ENCODE peak calls at places on chromosomes 13 and 19, in seven cellular contexts. N is activated CD4-positive, CD25-positive, alpha-beta regulatory T cell; W is pancreas; H is IMR-90; U is NCI-H774; B is RWPE1; Z is omental fat pad. O is an unnamed sample.

GRCh38 chr19:54364775-54365257 is at the start of gene LAIR1:
- DNase-seq in U (no peak), Z (no peak), B (no peak), N (peak), H (no peak), W (no peak), O (no peak)

GRCh38 chr19:4633140-4633967 is 6.0 kb upstream of the TNFAIP8L1 start:
- DNase-seq in Z (no peak), W (peak), H (peak), U (peak), N (no peak), B (peak), O (peak)

GRCh38 chr13:30892966-30893365 is 13.1 kb upstream of the MEDAG start:
- DNase-seq in B (no peak), N (no peak), W (no peak), U (no peak), H (peak), Z (no peak), O (peak)

GRCh38 chr19:30221176-30221575 is 151.0 kb upstream of the ZNF536 start:
- DNase-seq in Z (no peak), W (no peak), N (no peak), H (no peak), U (no peak), B (no peak), O (no peak)

GRCh38 chr19:1353144-1353543 is 30.6 kb upstream of the NDUFS7 start:
- DNase-seq in H (no peak), U (no peak), W (no peak), N (no peak), B (no peak), Z (no peak), O (no peak)

GRCh38 chr19:5356428-5356827 is 15.8 kb upstream of the PTPRS start:
- DNase-seq in W (no peak), N (no peak), B (no peak), U (no peak), H (no peak), Z (no peak), O (no peak)

GRCh38 chr19:13027557-13027956 is 32.3 kb downstream of the NFIX start:
- DNase-seq in Z (no peak), N (no peak), H (no peak), U (no peak), B (no peak), W (no peak), O (no peak)

GRCh38 chr19:11324079-11324661 is 15.3 kb downstream of the RAB3D start:
- DNase-seq in W (peak), B (peak), U (peak), N (no peak), H (peak), Z (peak), O (peak)

GRCh38 chr13:87172166-87172825 is 498.9 kb upstream of the SLITRK5 start:
- DNase-seq in H (no peak), B (no peak), U (no peak), N (no peak), Z (no peak), W (no peak), O (no peak)

GRCh38 chr19:55069137-55069858 is 6.3 kb upstream of the RDH13 start:
- DNase-seq in N (no peak), W (peak), U (no peak), B (peak), Z (no peak), H (no peak), O (peak)

GRCh38 chr19:39871362-39871761 is 25.2 kb upstream of the FBL start:
- DNase-seq in H (no peak), Z (no peak), B (no peak), N (no peak), U (no peak), W (no peak), O (no peak)

GRCh38 chr13:100508996-100509395 is 79.6 kb downstream of the GGACT start:
- DNase-seq in H (no peak), B (no peak), N (no peak), Z (no peak), U (peak), W (no peak), O (no peak)

GRCh38 chr13:30735025-30735967 is at the start of gene ALOX5AP:
- DNase-seq in Z (no peak), W (no peak), N (no peak), B (no peak), U (no peak), H (no peak), O (no peak)

GRCh38 chr13:55361141-55361540 is 1779.6 kb upstream of the PRR20A start:
- DNase-seq in Z (no peak), U (no peak), N (no peak), B (no peak), W (no peak), H (no peak), O (no peak)

GRCh38 chr13:27918041-27918917 is 1.5 kb upstream of the PDX1 start:
- DNase-seq in U (no peak), B (no peak), N (no peak), W (peak), Z (no peak), H (no peak), O (no peak)

GRCh38 chr13:97429681-97430081 is 4.3 kb upstream of the RAP2A start:
- DNase-seq in B (no peak), W (no peak), H (peak), U (no peak), N (no peak), Z (no peak), O (peak)

GRCh38 chr13:30787747-30788535 is 52.6 kb downstream of the ALOX5AP start:
- DNase-seq in B (no peak), Z (no peak), U (no peak), H (peak), W (no peak), N (no peak), O (peak)

GRCh38 chr19:1248454-1249297 is at the start of gene MIDN:
- DNase-seq in H (peak), Z (no peak), W (peak), N (peak), U (peak), B (peak), O (peak)

GRCh38 chr13:111328803-111329410 is 8.5 kb downstream of the TEX29 start:
- DNase-seq in U (no peak), B (no peak), W (peak), H (no peak), Z (no peak), N (no peak), O (no peak)

GRCh38 chr19:11921852-11922495 is 2.9 kb upstream of the ZNF700 start:
- DNase-seq in U (no peak), H (peak), Z (no peak), B (no peak), W (no peak), N (no peak), O (no peak)

GRCh38 chr13:28621439-28621838 is 37.5 kb upstream of the POMP start:
- DNase-seq in W (no peak), H (no peak), Z (no peak), N (no peak), B (no peak), U (no peak), O (no peak)

GRCh38 chr19:32066056-32066455 is 279.4 kb upstream of the ZNF507 start:
- DNase-seq in W (no peak), Z (no peak), N (no peak), H (no peak), B (no peak), U (no peak), O (no peak)

GRCh38 chr13:100789481-100789880 is 114.9 kb upstream of the TMTC4 start:
- DNase-seq in N (no peak), U (peak), H (no peak), W (peak), B (no peak), Z (no peak), O (no peak)

GRCh38 chr13:99281811-99282263 is 23.7 kb upstream of the GPR18 start:
- DNase-seq in H (no peak), W (no peak), B (no peak), N (no peak), U (no peak), Z (no peak), O (no peak)

GRCh38 chr13:40963927-40964326 is 55.2 kb downstream of the ELF1 start:
- DNase-seq in Z (no peak), H (peak), B (peak), W (no peak), U (no peak), N (no peak), O (peak)

GRCh38 chr19:2282062-2282861 is at the start of gene PEAK3:
- DNase-seq in H (peak), U (no peak), N (no peak), W (no peak), B (no peak), Z (no peak), O (peak)

GRCh38 chr19:43739836-43740235 is 14.9 kb downstream of the SMG9 start:
- DNase-seq in U (no peak), N (no peak), H (no peak), Z (no peak), B (peak), W (no peak), O (no peak)

GRCh38 chr13:53058077-53058660 is 29.6 kb downstream of the OLFM4 start:
- DNase-seq in W (no peak), B (no peak), H (no peak), U (no peak), Z (no peak), N (no peak), O (no peak)

GRCh38 chr19:49847731-49848696 is 2.9 kb upstream of the PTOV1 start:
- DNase-seq in N (no peak), U (no peak), B (peak), W (no peak), Z (no peak), H (peak), O (peak)

O was measured in fibroblast of lung.